ENCODE peak calls at places on chromosomes 13 and 19, in four cellular contexts. R, E, P and C are unnamed samples.

GRCh38 chr13:32911506-32911905 is 104.7 kb upstream of the KL start:
- DNase-seq in P (peak; percentile 36), R (no peak), E (no peak), C (no peak)

GRCh38 chr13:67080351-67080750 is 149.8 kb downstream of the PCDH9 start:
- DNase-seq in R (no peak), E (no peak), P (no peak), C (no peak)

GRCh38 chr19:3075605-3076431 is 13.5 kb upstream of the TLE5 start:
- DNase-seq in E (peak; percentile 91), P (no peak), R (peak; percentile 86), C (no peak)

GRCh38 chr13:80666782-80667537 is 326.0 kb upstream of the SPRY2 start:
- DNase-seq in E (no peak), P (no peak), R (no peak), C (no peak)

GRCh38 chr19:11125994-11126685 is 29.4 kb downstream of the SPC24 start:
- DNase-seq in R (peak; percentile 67), P (peak; percentile 67), E (peak; percentile 91), C (no peak)

GRCh38 chr13:95480131-95480545 is 72.4 kb upstream of the CLDN10 start:
- DNase-seq in R (no peak), P (no peak), E (no peak), C (peak; percentile 71)

GRCh38 chr13:109768176-109768575 is 18.2 kb downstream of the IRS2 start:
- DNase-seq in E (no peak), P (no peak), R (no peak), C (no peak)

GRCh38 chr19:14096272-14096992 is 5.9 kb upstream of the SAMD1 start:
- DNase-seq in E (no peak), P (no peak), R (no peak), C (no peak)

GRCh38 chr13:47117268-47117667 is 220.4 kb upstream of the HTR2A start:
- DNase-seq in P (no peak), R (peak; percentile 7), E (no peak), C (no peak)

GRCh38 chr13:109151255-109151654 is 521.8 kb downstream of the MYO16 start:
- DNase-seq in E (no peak), R (no peak), P (no peak), C (no peak)

GRCh38 chr19:7340959-7341837 is 7.5 kb upstream of the ARHGEF18 start:
- DNase-seq in R (peak; percentile 67), P (peak; percentile 73), E (peak; percentile 100), C (peak; percentile 92)

GRCh38 chr19:57870225-57870624 is 18.6 kb downstream of the ZNF814 start:
- DNase-seq in P (no peak), R (no peak), E (no peak), C (no peak)
- TF ChIP-seq BRCA1 in P (no peak), R (no peak), E (no peak), C (no peak)

GRCh38 chr19:4503224-4504170 is 14.8 kb downstream of the PLIN4 start:
- DNase-seq in E (no peak), P (no peak), R (no peak), C (no peak)
- TF ChIP-seq HDAC6 in E (no peak), P (no peak), R (no peak), C (no peak)

GRCh38 chr13:26946675-26947342 is 186.2 kb upstream of the GPR12 start:
- DNase-seq in P (peak; percentile 64), R (peak; percentile 39), E (no peak), C (peak; percentile 16)
- TF ChIP-seq BRCA1 in P (no peak), R (no peak), E (no peak), C (no peak)

DNA sequence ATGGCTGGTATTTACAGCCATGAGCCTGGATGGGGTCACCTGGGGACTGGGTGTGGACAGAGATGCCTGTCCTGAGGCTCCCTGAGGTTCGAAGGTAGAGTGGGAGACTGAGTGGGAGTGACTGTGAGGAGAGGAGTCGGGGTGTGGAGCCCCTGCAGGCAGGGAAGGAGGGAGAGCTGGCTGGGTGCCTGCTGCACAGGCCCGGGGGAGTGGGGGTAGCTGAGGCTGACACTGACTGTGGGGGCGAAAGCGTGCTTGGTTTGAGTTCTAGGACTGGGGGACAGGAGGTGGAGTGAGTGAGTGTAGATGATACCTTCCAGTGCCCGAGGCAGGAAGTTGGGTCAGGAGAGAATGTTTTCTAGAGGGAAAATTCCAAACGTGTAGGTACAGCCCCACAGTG is 7.1 kb downstream of the RAB11B start:
- DNase-seq in P (no peak), E (no peak), R (peak; percentile 28), C (no peak)
- TF ChIP-seq HDAC6 in P (no peak), E (no peak), R (no peak), C (no peak)

GRCh38 chr13:105997436-105998232 is 537.8 kb downstream of the EFNB2 start:
- DNase-seq in R (no peak), P (no peak), E (no peak), C (no peak)
- TF ChIP-seq BRCA1 in R (no peak), P (no peak), E (no peak), C (no peak)